ENCODE peak calls at places on chromosomes 2 and 18, in seven cellular contexts. S, A, F, B, O, C and Z are unnamed samples.

GRCh38 chr2:38037325-38037724 is 38.6 kb downstream of the CYP1B1 start:
- DNase-seq in A (no peak), S (no peak), C (no peak), B (no peak), O (no peak), F (no peak), Z (no peak)

GRCh38 chr18:35458677-35459441 is 38.9 kb downstream of the INO80C start:
- DNase-seq in O (no peak), S (no peak), A (no peak), F (no peak), C (peak), B (no peak), Z (no peak)

GRCh38 chr18:72601481-72601880 is 57.3 kb upstream of the CBLN2 start:
- DNase-seq in B (no peak), O (no peak), C (peak), S (no peak), A (no peak), F (no peak), Z (no peak)

GRCh38 chr2:9808334-9809063 is 34.8 kb upstream of the TAF1B start:
- DNase-seq in A (no peak), O (no peak), F (no peak), B (no peak), C (no peak), S (no peak), Z (no peak)

GRCh38 chr18:26863921-26864497 is 1.5 kb downstream of the AQP4 start:
- DNase-seq in B (no peak), O (no peak), C (no peak), F (no peak), S (no peak), A (no peak), Z (no peak)

GRCh38 chr18:8800041-8800441 is 94.7 kb downstream of the MTCL1 start:
- DNase-seq in A (no peak), S (no peak), O (no peak), B (no peak), C (no peak), F (no peak), Z (no peak)

GRCh38 chr2:113711857-113712256 is 44.6 kb downstream of the SLC35F5 start:
- DNase-seq in O (no peak), C (no peak), B (no peak), F (no peak), S (no peak), A (no peak), Z (no peak)

GRCh38 chr2:81583311-81584108 is 1279.0 kb upstream of the LRRTM1 start:
- DNase-seq in B (no peak), O (no peak), S (no peak), A (no peak), C (no peak), F (no peak), Z (no peak)

GRCh38 chr2:227804970-227805369 is 8.7 kb upstream of the CCL20 start:
- DNase-seq in O (no peak), F (no peak), B (no peak), C (no peak), A (no peak), S (no peak), Z (no peak)

GRCh38 chr2:46984642-46985476 is 69.3 kb upstream of the MCFD2 start:
- DNase-seq in O (peak), S (no peak), F (peak), B (peak), C (peak), A (no peak), Z (peak)

GRCh38 chr2:27271631-27272340 is 3.4 kb upstream of the DNAJC5G start:
- DNase-seq in S (no peak), C (no peak), B (no peak), F (no peak), A (no peak), O (no peak), Z (no peak)

GRCh38 chr2:12424820-12425219 is 291.9 kb upstream of the TRIB2 start:
- DNase-seq in A (no peak), F (no peak), C (peak), B (no peak), S (no peak), O (no peak), Z (no peak)

GRCh38 chr2:210546424-210547223 is 9.8 kb upstream of the CPS1 start:
- DNase-seq in S (no peak), A (no peak), B (no peak), F (no peak), O (no peak), C (peak), Z (no peak)

GRCh38 chr2:173963323-173963816 is 1.8 kb downstream of the SP3 start:
- DNase-seq in C (no peak), S (peak), B (no peak), O (no peak), A (peak), F (no peak), Z (peak)

GRCh38 chr2:171434671-171434980 is 600 bp downstream of the DCAF17 start:
- DNase-seq in B (peak), A (no peak), F (no peak), C (no peak), O (no peak), S (no peak), Z (no peak)

GRCh38 chr2:69804416-69804815 is 25.0 kb upstream of the GMCL1 start:
- DNase-seq in O (no peak), F (no peak), C (no peak), A (no peak), B (no peak), S (no peak), Z (no peak)

GRCh38 chr2:37230581-37230980 is 815 bp downstream of the CEBPZ start:
- DNase-seq in B (no peak), F (no peak), S (no peak), A (no peak), O (peak), C (no peak), Z (no peak)

GRCh38 chr2:81706856-81707255 is 1402.3 kb upstream of the LRRTM1 start:
- DNase-seq in C (no peak), B (no peak), A (no peak), F (no peak), S (no peak), O (no peak), Z (no peak)

GRCh38 chr18:78849458-78849857 is 130.2 kb upstream of the SALL3 start:
- DNase-seq in B (no peak), A (no peak), C (no peak), O (no peak), F (no peak), S (no peak), Z (no peak)

GRCh38 chr2:165793779-165794519 is at the start of gene GALNT3:
- DNase-seq in C (peak), O (peak), A (peak), B (peak), F (no peak), S (peak), Z (no peak)

GRCh38 chr2:235876099-235876679 is 292.0 kb downstream of the GBX2 start:
- DNase-seq in A (no peak), C (no peak), O (no peak), F (no peak), B (no peak), S (no peak), Z (no peak)

GRCh38 chr2:25982273-25982967 is at the start of gene KIF3C:
- DNase-seq in A (peak), O (peak), S (peak), B (peak), C (peak), F (no peak), Z (no peak)

GRCh38 chr18:59272971-59273935 is at the start of gene RAX:
- DNase-seq in A (no peak), O (peak), B (peak), S (no peak), F (no peak), C (no peak), Z (no peak)

GRCh38 chr18:59123588-59124369 is 15.9 kb upstream of the SEC11C start:
- DNase-seq in F (peak), S (no peak), B (no peak), A (no peak), C (no peak), O (no peak), Z (peak)

GRCh38 chr2:156399950-156400703 is 36.1 kb upstream of the GPD2 start:
- DNase-seq in A (peak), O (peak), S (peak), F (peak), C (peak), B (peak), Z (peak)

GRCh38 chr2:239345251-239345650 is 55.6 kb downstream of the HDAC4 start:
- DNase-seq in O (no peak), B (no peak), F (no peak), S (no peak), C (no peak), A (no peak), Z (no peak)

GRCh38 chr18:36771246-36771645 is 57.6 kb downstream of the TPGS2 start:
- DNase-seq in O (no peak), A (no peak), S (no peak), C (no peak), B (no peak), F (no peak), Z (no peak)